ENCODE peak calls at places on chromosome X, in four cellular contexts. One of them, this sample, is unnamed.

GRCh38 chrX:27307546-27307945 is 155.6 kb downstream of the PPP4R3C start:
- DNase-seq in HCT116: no peak
- DNase-seq in H1: no peak
- DNase-seq in A549: no peak
- DNase-seq in this sample: no peak

GRCh38 chrX:53284684-53285447 is 3.5 kb upstream of the IQSEC2 start:
- DNase-seq in HCT116: no peak
- DNase-seq in H1: peak; percentile 77
- DNase-seq in A549: peak; percentile 60
- DNase-seq in this sample: peak; percentile 63

GRCh38 chrX:31546130-31546529 is 474.3 kb upstream of the FTHL17 start:
- DNase-seq in HCT116: no peak
- DNase-seq in H1: no peak
- DNase-seq in A549: no peak
- DNase-seq in this sample: no peak

GRCh38 chrX:40152173-40152705 is 54.5 kb upstream of the BCOR start:
- DNase-seq in HCT116: no peak
- DNase-seq in H1: peak; percentile 54
- DNase-seq in A549: no peak
- DNase-seq in this sample: no peak

GRCh38 chrX:124507276-124507675 is 160.9 kb downstream of the SH2D1A start:
- DNase-seq in HCT116: no peak
- DNase-seq in H1: no peak
- DNase-seq in A549: no peak
- DNase-seq in this sample: no peak

GRCh38 chrX:6890862-6891261 is 256.6 kb upstream of the STS start:
- DNase-seq in HCT116: no peak
- DNase-seq in H1: no peak
- DNase-seq in A549: no peak
- DNase-seq in this sample: no peak

GRCh38 chrX:11305641-11306040 is 12.4 kb downstream of the AMELX start:
- DNase-seq in HCT116: no peak
- DNase-seq in H1: no peak
- DNase-seq in A549: no peak
- DNase-seq in this sample: no peak

GRCh38 chrX:119757979-119758681 is at the start of gene SOWAHD:
- DNase-seq in HCT116: no peak
- DNase-seq in H1: peak; percentile 71
- DNase-seq in A549: no peak
- DNase-seq in this sample: peak; percentile 78

GRCh38 chrX:117196481-117196880 is 733.7 kb upstream of the CT83 start:
- DNase-seq in HCT116: no peak
- DNase-seq in H1: peak; percentile 39
- DNase-seq in A549: no peak
- DNase-seq in this sample: no peak

GRCh38 chrX:45266456-45266855 is 65.8 kb upstream of the DIPK2B start:
- DNase-seq in HCT116: no peak
- DNase-seq in H1: no peak
- DNase-seq in A549: no peak
- DNase-seq in this sample: no peak

GRCh38 chrX:12441376-12442128 is 303.3 kb downstream of the FRMPD4 start:
- DNase-seq in HCT116: no peak
- DNase-seq in H1: no peak
- DNase-seq in A549: no peak
- DNase-seq in this sample: no peak

GRCh38 chrX:39857780-39858179 is 240.0 kb downstream of the BCOR start:
- DNase-seq in HCT116: no peak
- DNase-seq in H1: no peak
- DNase-seq in A549: no peak
- DNase-seq in this sample: peak; percentile 88

GRCh38 chrX:16828126-16828908 is 41.8 kb downstream of the RBBP7 start:
- DNase-seq in HCT116: no peak
- DNase-seq in H1: no peak
- DNase-seq in A549: no peak
- DNase-seq in this sample: no peak

GRCh38 chrX:48761674-48762471 is at the start of gene GLOD5:
- DNase-seq in HCT116: peak; percentile 35
- DNase-seq in H1: peak; percentile 60
- DNase-seq in A549: no peak
- DNase-seq in this sample: peak; percentile 22

GRCh38 chrX:153925739-153926593 is at the start of gene ARHGAP4:
- DNase-seq in HCT116: peak; percentile 37
- DNase-seq in H1: no peak
- DNase-seq in A549: no peak
- DNase-seq in this sample: no peak

GRCh38 chrX:12814434-12814833 is 23.2 kb downstream of the PRPS2 start:
- DNase-seq in HCT116: no peak
- DNase-seq in H1: peak; percentile 43
- DNase-seq in A549: peak; percentile 30
- DNase-seq in this sample: peak; percentile 52

GRCh38 chrX:153441981-153442380 is 3.9 kb downstream of the TREX2 start:
- DNase-seq in HCT116: no peak
- DNase-seq in H1: no peak
- DNase-seq in A549: no peak
- DNase-seq in this sample: no peak

GRCh38 chrX:97215166-97215565 is 331.5 kb downstream of the RPA4 start:
- DNase-seq in HCT116: no peak
- DNase-seq in H1: no peak
- DNase-seq in A549: no peak
- DNase-seq in this sample: no peak

GRCh38 chrX:132292753-132293152 is 73.5 kb upstream of the RAP2C start:
- DNase-seq in HCT116: peak; percentile 15
- DNase-seq in H1: no peak
- DNase-seq in A549: peak; percentile 29
- DNase-seq in this sample: peak; percentile 70

GRCh38 chrX:46642145-46642544 is 68.6 kb downstream of the CHST7 start:
- DNase-seq in HCT116: no peak
- DNase-seq in H1: no peak
- DNase-seq in A549: peak; percentile 7
- DNase-seq in this sample: peak; percentile 42

GRCh38 chrX:154411981-154412340 is 622 bp downstream of the TAFAZZIN start:
- DNase-seq in HCT116: no peak
- DNase-seq in H1: peak; percentile 78
- DNase-seq in A549: peak; percentile 69
- DNase-seq in this sample: peak; percentile 71

GRCh38 chrX:22467571-22467970 is 194.9 kb downstream of the CBLL2 start:
- DNase-seq in HCT116: no peak
- DNase-seq in H1: no peak
- DNase-seq in A549: no peak
- DNase-seq in this sample: peak; percentile 20

GRCh38 chrX:153468008-153468580 is 2.3 kb downstream of the HAUS7 start:
- DNase-seq in HCT116: no peak
- DNase-seq in H1: no peak
- DNase-seq in A549: no peak
- DNase-seq in this sample: no peak

DNA sequence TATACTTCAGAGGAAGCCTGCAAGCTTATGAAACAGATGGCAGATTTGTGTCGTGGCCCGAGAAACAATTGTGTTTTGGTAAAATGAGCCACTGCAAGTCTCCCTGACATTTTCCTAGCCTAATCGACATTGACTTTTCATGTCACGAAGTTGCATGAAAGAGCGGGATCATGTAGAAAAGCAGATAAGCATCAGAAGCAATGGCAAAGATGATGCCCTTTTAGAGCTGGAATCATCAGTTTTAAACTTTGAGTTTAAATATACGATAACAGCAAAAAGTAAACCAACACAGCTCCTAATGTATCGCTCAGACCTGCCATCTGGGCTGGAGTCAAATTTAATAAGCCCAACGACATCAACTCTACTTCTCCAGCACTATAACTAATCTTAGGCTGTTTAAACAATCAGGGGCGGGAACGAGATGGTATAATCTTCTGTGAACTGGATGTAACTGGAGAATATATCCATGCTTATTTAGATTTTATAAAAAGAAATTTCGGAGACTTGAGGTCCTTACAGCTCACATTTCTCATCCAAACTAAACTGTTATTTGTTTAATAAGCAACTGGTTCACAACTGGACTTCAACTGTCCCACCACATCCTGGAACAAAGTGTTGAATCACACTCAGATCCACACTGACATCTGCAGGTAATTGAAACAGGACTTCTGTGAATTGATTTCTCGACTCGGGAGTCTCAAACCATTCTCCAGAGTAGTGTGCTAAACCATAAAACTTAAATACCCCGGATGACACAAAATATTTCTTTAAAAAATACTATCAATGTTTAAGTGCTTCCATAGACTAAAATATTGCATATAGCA is 95.1 kb upstream of the PLAC1 start:
- DNase-seq in HCT116: no peak
- DNase-seq in H1: no peak
- DNase-seq in A549: peak; percentile 29
- DNase-seq in this sample: peak; percentile 24
- TF ChIP-seq MAX in HCT116: no peak
- TF ChIP-seq MAX in H1: no peak
- TF ChIP-seq MAX in A549: no peak
- TF ChIP-seq MAX in this sample: no peak

GRCh38 chrX:150692296-150692695 is 900 bp upstream of the MTMR1 start:
- DNase-seq in HCT116: no peak
- DNase-seq in H1: no peak
- DNase-seq in A549: no peak
- DNase-seq in this sample: no peak
- H3K4me3 ChIP-seq in HCT116: peak overlapping the region; percentile 57
- H3K4me3 ChIP-seq in H1: peak overlapping the region; percentile 75
- H3K4me3 ChIP-seq in A549: peak overlapping the region; percentile 87
- H3K4me3 ChIP-seq in this sample: peak overlapping the region; percentile 74

GRCh38 chrX:2351321-2351720 is 149.5 kb downstream of the DHRSX start:
- DNase-seq in HCT116: no peak
- DNase-seq in H1: no peak
- DNase-seq in A549: peak; percentile 48
- DNase-seq in this sample: no peak

GRCh38 chrX:2348225-2348624 is 152.6 kb downstream of the DHRSX start:
- DNase-seq in HCT116: no peak
- DNase-seq in H1: no peak
- DNase-seq in A549: no peak
- DNase-seq in this sample: no peak

GRCh38 chrX:2351999-2352995 is 148.5 kb downstream of the DHRSX start:
- DNase-seq in HCT116: no peak
- DNase-seq in H1: no peak
- DNase-seq in A549: peak; percentile 68
- DNase-seq in this sample: no peak
- TF ChIP-seq MAX in HCT116: peak; percentile 27
- TF ChIP-seq MAX in H1: no peak
- TF ChIP-seq MAX in A549: peak; percentile 85
- TF ChIP-seq MAX in this sample: no peak

DNA sequence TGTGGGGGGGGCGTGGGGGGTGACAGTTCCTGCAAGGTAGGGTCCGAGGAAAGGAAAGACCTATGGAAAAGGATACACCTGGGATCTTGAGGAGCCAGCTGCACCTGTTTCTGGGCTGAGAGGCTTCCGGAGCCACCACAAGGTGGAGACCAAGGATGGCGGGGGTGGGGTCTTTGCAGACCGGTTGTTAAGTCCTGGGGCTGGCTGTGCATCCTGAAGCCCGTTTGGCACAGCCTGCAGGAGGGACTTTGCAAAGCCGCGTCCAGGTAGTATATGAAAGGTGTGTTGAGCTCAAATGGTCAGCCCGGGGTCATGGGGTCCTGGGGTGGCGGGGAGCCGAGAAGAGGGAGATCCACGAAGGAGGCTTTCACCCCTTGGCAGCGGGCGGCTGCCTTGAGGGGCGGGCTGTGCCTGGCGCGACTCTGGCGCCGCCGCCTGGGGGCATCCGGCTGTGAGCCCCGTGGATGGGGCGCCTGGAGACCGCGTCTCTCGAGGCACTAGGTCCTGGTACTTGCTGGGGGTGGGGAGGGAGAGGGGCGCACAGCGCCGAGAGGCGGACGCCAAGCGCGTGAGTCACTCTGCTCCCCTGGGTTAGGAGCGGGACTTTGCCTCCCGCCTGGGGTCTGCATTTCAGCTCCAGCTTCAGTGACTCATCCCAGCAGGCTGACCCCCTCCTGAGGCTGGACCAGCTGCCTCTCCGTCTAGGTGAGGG is 58.2 kb upstream of the DYNLT3 start:
- DNase-seq in HCT116: no peak
- DNase-seq in H1: peak; percentile 67
- DNase-seq in A549: peak; percentile 10
- DNase-seq in this sample: peak; percentile 59
- H3K4me3 ChIP-seq in HCT116: peak overlapping the region; percentile 38
- H3K4me3 ChIP-seq in H1: peak overlapping the region; percentile 64
- H3K4me3 ChIP-seq in A549: peak overlapping the region; percentile 36
- H3K4me3 ChIP-seq in this sample: no peak overlapping the region

DNA sequence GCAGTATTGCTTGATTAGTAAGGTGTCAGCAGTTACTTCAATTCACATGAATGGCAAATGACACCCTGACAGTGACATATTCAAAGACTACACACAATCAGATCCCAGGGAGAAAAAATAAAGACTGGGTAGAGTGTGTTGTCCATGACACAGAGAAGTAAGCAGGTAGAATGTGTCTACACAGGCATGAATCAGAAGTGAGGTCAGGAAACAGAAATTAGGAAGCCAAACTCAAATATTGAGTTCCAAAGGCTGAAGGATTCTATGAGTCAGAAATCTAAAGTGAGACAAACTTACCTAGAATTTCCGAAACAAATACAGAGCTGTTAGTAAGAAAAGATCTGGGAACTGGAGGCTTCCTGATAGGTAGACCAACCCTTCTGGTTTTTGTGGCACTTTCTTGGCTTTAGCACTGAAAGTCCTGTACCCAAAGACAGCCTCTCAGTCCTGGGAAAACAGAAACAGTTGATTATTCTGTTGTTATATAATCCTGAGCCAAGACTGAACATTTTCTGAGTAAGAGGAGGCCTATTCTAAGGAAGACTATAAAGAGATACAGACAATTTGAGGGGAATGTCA is 24.3 kb upstream of the GLRA2 start:
- DNase-seq in HCT116: no peak
- DNase-seq in H1: no peak
- DNase-seq in A549: no peak
- DNase-seq in this sample: no peak
- TF ChIP-seq MAX in HCT116: no peak
- TF ChIP-seq MAX in H1: no peak
- TF ChIP-seq MAX in A549: no peak
- TF ChIP-seq MAX in this sample: no peak

GRCh38 chrX:155761185-155761584 is 120.0 kb upstream of the VAMP7 start:
- DNase-seq in HCT116: no peak
- DNase-seq in H1: no peak
- DNase-seq in A549: no peak
- DNase-seq in this sample: no peak

GRCh38 chrX:155767101-155767878 is 113.9 kb upstream of the VAMP7 start:
- DNase-seq in HCT116: peak; percentile 71
- DNase-seq in H1: peak; percentile 47
- DNase-seq in A549: peak; percentile 18
- DNase-seq in this sample: peak; percentile 45

GRCh38 chrX:155768036-155768769 is 112.9 kb upstream of the VAMP7 start:
- DNase-seq in HCT116: no peak
- DNase-seq in H1: no peak
- DNase-seq in A549: peak; percentile 4
- DNase-seq in this sample: peak; percentile 1

DNA sequence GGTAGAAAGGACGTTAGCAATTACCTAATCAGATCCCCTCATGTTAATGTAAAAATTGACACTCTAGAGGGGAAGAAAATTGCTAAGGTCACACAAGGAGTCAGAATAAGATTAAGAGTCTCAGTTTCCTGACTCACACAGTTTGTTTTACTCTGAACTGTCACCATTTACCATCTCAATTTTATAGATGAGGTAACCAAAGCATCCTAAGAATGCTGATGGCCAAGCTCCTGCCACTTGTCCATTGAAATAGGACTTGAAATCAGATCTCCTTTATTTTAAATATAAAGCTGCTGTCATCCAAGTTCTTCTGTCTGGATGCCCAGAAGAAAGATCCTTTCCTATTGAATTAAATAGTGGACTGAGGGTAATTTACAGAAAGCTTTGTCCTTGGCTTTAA is 114.8 kb upstream of the VAMP7 start:
- DNase-seq in HCT116: no peak
- DNase-seq in H1: no peak
- DNase-seq in A549: no peak
- DNase-seq in this sample: no peak
- H3K4me3 ChIP-seq in HCT116: no peak overlapping the region
- H3K4me3 ChIP-seq in H1: peak overlapping the region; percentile 68
- H3K4me3 ChIP-seq in A549: no peak overlapping the region
- H3K4me3 ChIP-seq in this sample: no peak overlapping the region